ENCODE peak calls at places on chromosomes 3 and 15, in four cellular contexts. One of them, this sample, is unnamed.

GRCh38 chr15:27679203-27679602 is 419.9 kb downstream of the OCA2 start:
- DNase-seq in IMR-90: no peak
- DNase-seq in GM12878: no peak
- DNase-seq in H1: no peak
- DNase-seq in this sample: no peak

GRCh38 chr15:68894208-68894607 is 36.1 kb upstream of the SPESP1 start:
- DNase-seq in IMR-90: no peak
- DNase-seq in GM12878: no peak
- DNase-seq in H1: no peak
- DNase-seq in this sample: no peak

GRCh38 chr3:82628385-82629014 is 867.1 kb upstream of the GBE1 start:
- DNase-seq in H1: no peak
- DNase-seq in GM12878: no peak
- DNase-seq in IMR-90: no peak
- DNase-seq in this sample: no peak

GRCh38 chr15:46636220-46636619 is 1001.4 kb downstream of the SQOR start:
- DNase-seq in IMR-90: no peak
- DNase-seq in H1: no peak
- DNase-seq in GM12878: no peak
- DNase-seq in this sample: no peak

GRCh38 chr3:196634224-196634623 is 5.3 kb upstream of the NRROS start:
- DNase-seq in GM12878: no peak
- DNase-seq in IMR-90: no peak
- DNase-seq in H1: no peak
- DNase-seq in this sample: no peak

GRCh38 chr3:174538116-174538515 is 321.0 kb upstream of the NAALADL2 start:
- DNase-seq in GM12878: no peak
- DNase-seq in H1: no peak
- DNase-seq in IMR-90: no peak
- DNase-seq in this sample: no peak

GRCh38 chr3:16671690-16672089 is 66.5 kb upstream of the DAZL start:
- DNase-seq in H1: no peak
- DNase-seq in GM12878: no peak
- DNase-seq in IMR-90: no peak
- DNase-seq in this sample: no peak

GRCh38 chr3:56522374-56522773 is 34.6 kb upstream of the CCDC66 start:
- DNase-seq in IMR-90: no peak
- DNase-seq in GM12878: no peak
- DNase-seq in H1: no peak
- DNase-seq in this sample: no peak

GRCh38 chr3:114128231-114128630 is 50.6 kb downstream of the DRD3 start:
- DNase-seq in GM12878: no peak
- DNase-seq in IMR-90: peak; percentile 36
- DNase-seq in H1: no peak
- DNase-seq in this sample: no peak

GRCh38 chr3:77686560-77686959 is 646.7 kb downstream of the ROBO2 start:
- DNase-seq in H1: peak; percentile 19
- DNase-seq in IMR-90: no peak
- DNase-seq in GM12878: no peak
- DNase-seq in this sample: no peak

GRCh38 chr3:83224101-83224868 is 1462.8 kb upstream of the GBE1 start:
- DNase-seq in GM12878: no peak
- DNase-seq in H1: no peak
- DNase-seq in IMR-90: no peak
- DNase-seq in this sample: no peak

GRCh38 chr3:141460097-141460704 is 26.6 kb upstream of the RASA2 start:
- DNase-seq in H1: peak; percentile 69
- DNase-seq in IMR-90: peak; percentile 85
- DNase-seq in GM12878: no peak
- DNase-seq in this sample: peak; percentile 75

GRCh38 chr15:79091204-79091867 is 756 bp upstream of the RASGRF1 start:
- DNase-seq in GM12878: no peak
- DNase-seq in H1: no peak
- DNase-seq in IMR-90: peak; percentile 6
- DNase-seq in this sample: no peak

GRCh38 chr3:183490653-183491052 is 62.2 kb upstream of the MCF2L2 start:
- DNase-seq in IMR-90: no peak
- DNase-seq in GM12878: no peak
- DNase-seq in H1: peak; percentile 39
- DNase-seq in this sample: no peak

GRCh38 chr3:183491109-183491922 is 62.9 kb upstream of the MCF2L2 start:
- DNase-seq in GM12878: no peak
- DNase-seq in IMR-90: no peak
- DNase-seq in H1: no peak
- DNase-seq in this sample: no peak

GRCh38 chr3:183489455-183490210 is 61.2 kb upstream of the MCF2L2 start:
- DNase-seq in H1: no peak
- DNase-seq in IMR-90: peak; percentile 43
- DNase-seq in GM12878: no peak
- DNase-seq in this sample: no peak

GRCh38 chr3:183488343-183488742 is 59.9 kb upstream of the MCF2L2 start:
- DNase-seq in H1: no peak
- DNase-seq in IMR-90: no peak
- DNase-seq in GM12878: no peak
- DNase-seq in this sample: no peak

DNA sequence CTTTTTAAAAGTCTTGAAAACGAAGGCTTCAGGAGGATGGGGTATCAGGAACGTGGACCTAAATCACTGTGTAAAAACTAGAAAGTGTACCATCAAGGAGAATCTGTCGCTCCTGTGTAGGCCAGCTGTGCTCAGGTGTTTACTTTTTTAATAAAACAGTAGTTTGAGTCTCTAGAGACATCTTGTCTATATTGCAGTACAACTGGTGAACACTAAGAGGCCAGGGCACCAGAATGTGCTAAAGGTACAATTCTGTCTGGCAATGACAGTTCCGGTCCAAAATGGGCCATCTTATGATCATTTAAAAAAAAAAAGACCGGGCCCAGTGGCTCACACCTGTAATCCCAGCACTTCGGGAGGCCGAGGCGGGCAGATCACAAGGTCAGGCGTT is 61.8 kb upstream of the MCF2L2 start:
- DNase-seq in H1: no peak
- DNase-seq in IMR-90: no peak
- DNase-seq in GM12878: no peak
- DNase-seq in this sample: no peak
- TF ChIP-seq CHD1 in H1: no peak
- TF ChIP-seq CHD1 in IMR-90: no peak
- TF ChIP-seq CHD1 in GM12878: no peak
- TF ChIP-seq CHD1 in this sample: no peak

GRCh38 chr3:10335190-10335738 is 14.4 kb upstream of the SEC13 start:
- DNase-seq in GM12878: no peak
- DNase-seq in H1: no peak
- DNase-seq in IMR-90: no peak
- DNase-seq in this sample: no peak
- TF ChIP-seq CHD1 in GM12878: no peak
- TF ChIP-seq CHD1 in H1: no peak
- TF ChIP-seq CHD1 in IMR-90: no peak
- TF ChIP-seq CHD1 in this sample: no peak

GRCh38 chr15:74208901-74209559 is 6.4 kb upstream of the STRA6 start:
- DNase-seq in IMR-90: peak; percentile 48
- DNase-seq in GM12878: no peak
- DNase-seq in H1: no peak
- DNase-seq in this sample: no peak
- TF ChIP-seq CHD1 in IMR-90: no peak
- TF ChIP-seq CHD1 in GM12878: no peak
- TF ChIP-seq CHD1 in H1: no peak
- TF ChIP-seq CHD1 in this sample: no peak

GRCh38 chr15:37995461-37996347 is 61.3 kb downstream of the TMCO5A start:
- DNase-seq in GM12878: peak; percentile 26
- DNase-seq in H1: no peak
- DNase-seq in IMR-90: peak; percentile 75
- DNase-seq in this sample: peak; percentile 41
- TF ChIP-seq CHD1 in GM12878: no peak
- TF ChIP-seq CHD1 in H1: no peak
- TF ChIP-seq CHD1 in IMR-90: no peak
- TF ChIP-seq CHD1 in this sample: no peak